ENCODE peak calls at places on chromosomes 11 and 22, in seven cellular contexts. One of them, this sample, is unnamed.

GRCh38 chr11:72712168-72712721 is 38.0 kb upstream of the PDE2A start:
- DNase-seq in psoas muscle: peak
- DNase-seq in left ventricle myocardium superior: peak
- DNase-seq in activated CD8-positive, alpha-beta memory T cell treated with anti-CD3 and anti-CD28 coated beads, Interleukin-2, amount 10 ng/mL, durations not matched to agents 7 days and 5 days: no peak
- DNase-seq in NCI-H510A treated with DMSO at 0.1 percent for 48 hours: no peak
- DNase-seq in putamen: peak
- DNase-seq in activated T-cell treated with anti-CD3 and anti-CD28 coated beads, Interleukin-2, amount 50 U/mL, for 1 hour: no peak
- DNase-seq in this sample: no peak

GRCh38 chr11:66886671-66887221 is 29.9 kb downstream of the LRFN4 start:
- DNase-seq in psoas muscle: peak
- DNase-seq in left ventricle myocardium superior: peak
- DNase-seq in activated CD8-positive, alpha-beta memory T cell treated with anti-CD3 and anti-CD28 coated beads, Interleukin-2, amount 10 ng/mL, durations not matched to agents 7 days and 5 days: no peak
- DNase-seq in NCI-H510A treated with DMSO at 0.1 percent for 48 hours: no peak
- DNase-seq in putamen: no peak
- DNase-seq in activated T-cell treated with anti-CD3 and anti-CD28 coated beads, Interleukin-2, amount 50 U/mL, for 1 hour: no peak
- DNase-seq in this sample: no peak

GRCh38 chr11:100930185-100930778 is 199.3 kb downstream of the PGR start:
- DNase-seq in psoas muscle: no peak
- DNase-seq in left ventricle myocardium superior: no peak
- DNase-seq in activated CD8-positive, alpha-beta memory T cell treated with anti-CD3 and anti-CD28 coated beads, Interleukin-2, amount 10 ng/mL, durations not matched to agents 7 days and 5 days: no peak
- DNase-seq in NCI-H510A treated with DMSO at 0.1 percent for 48 hours: peak
- DNase-seq in putamen: peak
- DNase-seq in activated T-cell treated with anti-CD3 and anti-CD28 coated beads, Interleukin-2, amount 50 U/mL, for 1 hour: no peak
- DNase-seq in this sample: no peak

GRCh38 chr22:36911887-36912661 is 1.4 kb upstream of the CSF2RB start:
- DNase-seq in psoas muscle: no peak
- DNase-seq in left ventricle myocardium superior: no peak
- DNase-seq in activated CD8-positive, alpha-beta memory T cell treated with anti-CD3 and anti-CD28 coated beads, Interleukin-2, amount 10 ng/mL, durations not matched to agents 7 days and 5 days: no peak
- DNase-seq in NCI-H510A treated with DMSO at 0.1 percent for 48 hours: no peak
- DNase-seq in putamen: no peak
- DNase-seq in activated T-cell treated with anti-CD3 and anti-CD28 coated beads, Interleukin-2, amount 50 U/mL, for 1 hour: no peak
- DNase-seq in this sample: no peak

GRCh38 chr11:99068832-99069231 is 48.1 kb downstream of the CNTN5 start:
- DNase-seq in psoas muscle: no peak
- DNase-seq in left ventricle myocardium superior: no peak
- DNase-seq in activated CD8-positive, alpha-beta memory T cell treated with anti-CD3 and anti-CD28 coated beads, Interleukin-2, amount 10 ng/mL, durations not matched to agents 7 days and 5 days: no peak
- DNase-seq in NCI-H510A treated with DMSO at 0.1 percent for 48 hours: no peak
- DNase-seq in putamen: peak
- DNase-seq in activated T-cell treated with anti-CD3 and anti-CD28 coated beads, Interleukin-2, amount 50 U/mL, for 1 hour: no peak
- DNase-seq in this sample: no peak

GRCh38 chr11:72736452-72737069 is 15.6 kb downstream of the ARAP1 start:
- DNase-seq in psoas muscle: peak
- DNase-seq in left ventricle myocardium superior: peak
- DNase-seq in activated CD8-positive, alpha-beta memory T cell treated with anti-CD3 and anti-CD28 coated beads, Interleukin-2, amount 10 ng/mL, durations not matched to agents 7 days and 5 days: peak
- DNase-seq in NCI-H510A treated with DMSO at 0.1 percent for 48 hours: no peak
- DNase-seq in putamen: no peak
- DNase-seq in activated T-cell treated with anti-CD3 and anti-CD28 coated beads, Interleukin-2, amount 50 U/mL, for 1 hour: peak
- DNase-seq in this sample: peak

GRCh38 chr11:10454506-10454901 is 560 bp upstream of the AMPD3 start:
- DNase-seq in psoas muscle: no peak
- DNase-seq in left ventricle myocardium superior: no peak
- DNase-seq in activated CD8-positive, alpha-beta memory T cell treated with anti-CD3 and anti-CD28 coated beads, Interleukin-2, amount 10 ng/mL, durations not matched to agents 7 days and 5 days: no peak
- DNase-seq in NCI-H510A treated with DMSO at 0.1 percent for 48 hours: peak
- DNase-seq in putamen: no peak
- DNase-seq in activated T-cell treated with anti-CD3 and anti-CD28 coated beads, Interleukin-2, amount 50 U/mL, for 1 hour: no peak
- DNase-seq in this sample: no peak

GRCh38 chr11:62104001-62104400 is 19.8 kb upstream of the INCENP start:
- DNase-seq in psoas muscle: no peak
- DNase-seq in left ventricle myocardium superior: no peak
- DNase-seq in activated CD8-positive, alpha-beta memory T cell treated with anti-CD3 and anti-CD28 coated beads, Interleukin-2, amount 10 ng/mL, durations not matched to agents 7 days and 5 days: no peak
- DNase-seq in NCI-H510A treated with DMSO at 0.1 percent for 48 hours: no peak
- DNase-seq in putamen: no peak
- DNase-seq in activated T-cell treated with anti-CD3 and anti-CD28 coated beads, Interleukin-2, amount 50 U/mL, for 1 hour: no peak
- DNase-seq in this sample: no peak

GRCh38 chr11:98411777-98412176 is 609.0 kb upstream of the CNTN5 start:
- DNase-seq in psoas muscle: no peak
- DNase-seq in left ventricle myocardium superior: no peak
- DNase-seq in activated CD8-positive, alpha-beta memory T cell treated with anti-CD3 and anti-CD28 coated beads, Interleukin-2, amount 10 ng/mL, durations not matched to agents 7 days and 5 days: no peak
- DNase-seq in NCI-H510A treated with DMSO at 0.1 percent for 48 hours: no peak
- DNase-seq in putamen: no peak
- DNase-seq in activated T-cell treated with anti-CD3 and anti-CD28 coated beads, Interleukin-2, amount 50 U/mL, for 1 hour: no peak
- DNase-seq in this sample: no peak

GRCh38 chr11:103546236-103546635 is 437.0 kb downstream of the DYNC2H1 start:
- DNase-seq in psoas muscle: no peak
- DNase-seq in left ventricle myocardium superior: no peak
- DNase-seq in activated CD8-positive, alpha-beta memory T cell treated with anti-CD3 and anti-CD28 coated beads, Interleukin-2, amount 10 ng/mL, durations not matched to agents 7 days and 5 days: no peak
- DNase-seq in NCI-H510A treated with DMSO at 0.1 percent for 48 hours: no peak
- DNase-seq in putamen: no peak
- DNase-seq in activated T-cell treated with anti-CD3 and anti-CD28 coated beads, Interleukin-2, amount 50 U/mL, for 1 hour: no peak
- DNase-seq in this sample: no peak

GRCh38 chr11:96074551-96075309 is 150.8 kb upstream of the MTMR2 start:
- DNase-seq in psoas muscle: no peak
- DNase-seq in left ventricle myocardium superior: no peak
- DNase-seq in activated CD8-positive, alpha-beta memory T cell treated with anti-CD3 and anti-CD28 coated beads, Interleukin-2, amount 10 ng/mL, durations not matched to agents 7 days and 5 days: no peak
- DNase-seq in NCI-H510A treated with DMSO at 0.1 percent for 48 hours: no peak
- DNase-seq in putamen: no peak
- DNase-seq in activated T-cell treated with anti-CD3 and anti-CD28 coated beads, Interleukin-2, amount 50 U/mL, for 1 hour: no peak
- DNase-seq in this sample: no peak

GRCh38 chr11:131246156-131246555 is 124.3 kb upstream of the NTM start:
- DNase-seq in psoas muscle: no peak
- DNase-seq in left ventricle myocardium superior: no peak
- DNase-seq in activated CD8-positive, alpha-beta memory T cell treated with anti-CD3 and anti-CD28 coated beads, Interleukin-2, amount 10 ng/mL, durations not matched to agents 7 days and 5 days: no peak
- DNase-seq in NCI-H510A treated with DMSO at 0.1 percent for 48 hours: no peak
- DNase-seq in putamen: no peak
- DNase-seq in activated T-cell treated with anti-CD3 and anti-CD28 coated beads, Interleukin-2, amount 50 U/mL, for 1 hour: no peak
- DNase-seq in this sample: no peak

GRCh38 chr11:106917973-106918372 is 100.3 kb downstream of the GUCY1A2 start:
- DNase-seq in psoas muscle: no peak
- DNase-seq in left ventricle myocardium superior: no peak
- DNase-seq in activated CD8-positive, alpha-beta memory T cell treated with anti-CD3 and anti-CD28 coated beads, Interleukin-2, amount 10 ng/mL, durations not matched to agents 7 days and 5 days: no peak
- DNase-seq in NCI-H510A treated with DMSO at 0.1 percent for 48 hours: no peak
- DNase-seq in putamen: no peak
- DNase-seq in activated T-cell treated with anti-CD3 and anti-CD28 coated beads, Interleukin-2, amount 50 U/mL, for 1 hour: no peak
- DNase-seq in this sample: no peak

GRCh38 chr22:19631899-19632670 is 82.2 kb upstream of the SEPTIN5 start:
- DNase-seq in psoas muscle: no peak
- DNase-seq in left ventricle myocardium superior: no peak
- DNase-seq in activated CD8-positive, alpha-beta memory T cell treated with anti-CD3 and anti-CD28 coated beads, Interleukin-2, amount 10 ng/mL, durations not matched to agents 7 days and 5 days: no peak
- DNase-seq in NCI-H510A treated with DMSO at 0.1 percent for 48 hours: no peak
- DNase-seq in putamen: no peak
- DNase-seq in activated T-cell treated with anti-CD3 and anti-CD28 coated beads, Interleukin-2, amount 50 U/mL, for 1 hour: no peak
- DNase-seq in this sample: no peak

GRCh38 chr11:128232588-128232987 is 354.8 kb downstream of the ETS1 start:
- DNase-seq in psoas muscle: no peak
- DNase-seq in left ventricle myocardium superior: no peak
- DNase-seq in activated CD8-positive, alpha-beta memory T cell treated with anti-CD3 and anti-CD28 coated beads, Interleukin-2, amount 10 ng/mL, durations not matched to agents 7 days and 5 days: peak
- DNase-seq in NCI-H510A treated with DMSO at 0.1 percent for 48 hours: no peak
- DNase-seq in putamen: no peak
- DNase-seq in activated T-cell treated with anti-CD3 and anti-CD28 coated beads, Interleukin-2, amount 50 U/mL, for 1 hour: no peak
- DNase-seq in this sample: no peak

GRCh38 chr22:46381142-46381541 is 45.6 kb downstream of the TRMU start:
- DNase-seq in psoas muscle: no peak
- DNase-seq in left ventricle myocardium superior: peak
- DNase-seq in activated CD8-positive, alpha-beta memory T cell treated with anti-CD3 and anti-CD28 coated beads, Interleukin-2, amount 10 ng/mL, durations not matched to agents 7 days and 5 days: no peak
- DNase-seq in NCI-H510A treated with DMSO at 0.1 percent for 48 hours: no peak
- DNase-seq in putamen: no peak
- DNase-seq in activated T-cell treated with anti-CD3 and anti-CD28 coated beads, Interleukin-2, amount 50 U/mL, for 1 hour: no peak
- DNase-seq in this sample: no peak

GRCh38 chr11:102603576-102603975 is 21.6 kb downstream of the MMP20 start:
- DNase-seq in psoas muscle: no peak
- DNase-seq in left ventricle myocardium superior: no peak
- DNase-seq in activated CD8-positive, alpha-beta memory T cell treated with anti-CD3 and anti-CD28 coated beads, Interleukin-2, amount 10 ng/mL, durations not matched to agents 7 days and 5 days: no peak
- DNase-seq in NCI-H510A treated with DMSO at 0.1 percent for 48 hours: no peak
- DNase-seq in putamen: no peak
- DNase-seq in activated T-cell treated with anti-CD3 and anti-CD28 coated beads, Interleukin-2, amount 50 U/mL, for 1 hour: no peak
- DNase-seq in this sample: no peak

GRCh38 chr11:60927061-60927592 is 2.9 kb downstream of the TMEM132A start:
- DNase-seq in psoas muscle: peak
- DNase-seq in left ventricle myocardium superior: no peak
- DNase-seq in activated CD8-positive, alpha-beta memory T cell treated with anti-CD3 and anti-CD28 coated beads, Interleukin-2, amount 10 ng/mL, durations not matched to agents 7 days and 5 days: no peak
- DNase-seq in NCI-H510A treated with DMSO at 0.1 percent for 48 hours: no peak
- DNase-seq in putamen: no peak
- DNase-seq in activated T-cell treated with anti-CD3 and anti-CD28 coated beads, Interleukin-2, amount 50 U/mL, for 1 hour: no peak
- DNase-seq in this sample: no peak

GRCh38 chr11:130945945-130946344 is 29.7 kb upstream of the SNX19 start:
- DNase-seq in psoas muscle: peak
- DNase-seq in left ventricle myocardium superior: peak
- DNase-seq in activated CD8-positive, alpha-beta memory T cell treated with anti-CD3 and anti-CD28 coated beads, Interleukin-2, amount 10 ng/mL, durations not matched to agents 7 days and 5 days: no peak
- DNase-seq in NCI-H510A treated with DMSO at 0.1 percent for 48 hours: no peak
- DNase-seq in putamen: no peak
- DNase-seq in activated T-cell treated with anti-CD3 and anti-CD28 coated beads, Interleukin-2, amount 50 U/mL, for 1 hour: no peak
- DNase-seq in this sample: no peak

GRCh38 chr22:24333301-24333700 is 62.7 kb downstream of the SPECC1L start:
- DNase-seq in psoas muscle: no peak
- DNase-seq in left ventricle myocardium superior: no peak
- DNase-seq in activated CD8-positive, alpha-beta memory T cell treated with anti-CD3 and anti-CD28 coated beads, Interleukin-2, amount 10 ng/mL, durations not matched to agents 7 days and 5 days: no peak
- DNase-seq in NCI-H510A treated with DMSO at 0.1 percent for 48 hours: no peak
- DNase-seq in putamen: no peak
- DNase-seq in activated T-cell treated with anti-CD3 and anti-CD28 coated beads, Interleukin-2, amount 50 U/mL, for 1 hour: no peak
- DNase-seq in this sample: no peak

GRCh38 chr11:20962581-20962980 is 293.2 kb downstream of the NELL1 start:
- DNase-seq in psoas muscle: no peak
- DNase-seq in left ventricle myocardium superior: no peak
- DNase-seq in activated CD8-positive, alpha-beta memory T cell treated with anti-CD3 and anti-CD28 coated beads, Interleukin-2, amount 10 ng/mL, durations not matched to agents 7 days and 5 days: no peak
- DNase-seq in NCI-H510A treated with DMSO at 0.1 percent for 48 hours: no peak
- DNase-seq in putamen: no peak
- DNase-seq in activated T-cell treated with anti-CD3 and anti-CD28 coated beads, Interleukin-2, amount 50 U/mL, for 1 hour: no peak
- DNase-seq in this sample: no peak